ENCODE peak calls at places on chromosomes 6 and 20, in ten cellular contexts. O is heart right ventricle; H is pancreas; W is cardiac muscle cell; Y is CD8-positive, alpha-beta memory T cell; J is body of pancreas; I is effector memory CD4-positive, alpha-beta T cell; L is heart left ventricle; X is PC-9; U is upper lobe of right lung. M is an unnamed sample.

GRCh38 chr6:10721850-10722569 is 860 bp upstream of the TMEM14C start:
- DNase-seq in O (no peak), X (no peak), I (no peak), H (no peak), J (no peak), L (no peak), Y (no peak), U (no peak), W (no peak), M (no peak)

GRCh38 chr6:42781546-42781810 is 374 bp upstream of the BICRAL start:
- DNase-seq in X (no peak), O (no peak), Y (no peak), U (no peak), I (no peak), J (no peak), H (no peak), L (no peak), W (peak; percentile 11), M (no peak)

GRCh38 chr6:130927305-130927704 is 100.1 kb downstream of the SMLR1 start:
- DNase-seq in O (no peak), H (no peak), L (no peak), W (no peak), J (no peak), U (no peak), I (no peak), Y (no peak), X (no peak), M (no peak)

GRCh38 chr20:9508696-9509178 is 5.7 kb upstream of the LAMP5 start:
- DNase-seq in I (no peak), Y (no peak), H (no peak), W (no peak), J (no peak), U (no peak), X (no peak), L (no peak), O (no peak), M (no peak)

GRCh38 chr20:4305091-4305490 is 289.7 kb upstream of the RNF24 start:
- DNase-seq in U (no peak), L (no peak), J (no peak), Y (no peak), I (no peak), X (no peak), H (no peak), O (no peak), W (no peak), M (no peak)

GRCh38 chr6:100468966-100469859 is 4.5 kb upstream of the SIM1 start:
- DNase-seq in J (no peak), L (no peak), O (no peak), X (no peak), I (no peak), H (no peak), W (no peak), U (no peak), Y (no peak), M (no peak)

GRCh38 chr20:17518339-17519052 is 12.7 kb downstream of the BFSP1 start:
- DNase-seq in I (no peak), L (peak; percentile 45), W (no peak), U (no peak), J (no peak), X (no peak), Y (no peak), H (no peak), O (no peak), M (no peak)

GRCh38 chr20:16352751-16353150 is 220.5 kb downstream of the KIF16B start:
- DNase-seq in O (no peak), H (no peak), L (no peak), W (no peak), I (no peak), J (no peak), X (no peak), U (no peak), Y (no peak), M (no peak)

GRCh38 chr6:55913213-55914195 is 38.1 kb upstream of the BMP5 start:
- DNase-seq in U (no peak), W (peak; percentile 8), O (no peak), J (no peak), I (no peak), H (no peak), X (no peak), L (no peak), Y (no peak), M (no peak)

GRCh38 chr6:90139272-90139817 is 157.3 kb downstream of the BACH2 start:
- DNase-seq in L (no peak), H (no peak), J (no peak), O (no peak), W (no peak), X (no peak), I (no peak), Y (no peak), U (no peak), M (no peak)

GRCh38 chr6:141562801-141563763 is 569.6 kb upstream of the GJE1 start:
- DNase-seq in J (peak; percentile 65), X (peak; percentile 46), Y (peak; percentile 63), I (peak; percentile 17), H (peak; percentile 27), W (peak; percentile 80), U (no peak), O (peak; percentile 72), L (peak; percentile 49), M (no peak)

GRCh38 chr6:28673800-28674671 is 148.4 kb downstream of the GPX5 start:
- DNase-seq in W (peak; percentile 51), O (no peak), I (no peak), X (peak; percentile 70), U (no peak), J (peak; percentile 10), H (no peak), L (no peak), Y (no peak), M (no peak)

GRCh38 chr6:42402184-42402583 is 49.5 kb downstream of the TRERF1 start:
- DNase-seq in O (no peak), U (no peak), J (no peak), I (no peak), X (peak; percentile 6), H (no peak), L (no peak), W (no peak), Y (no peak), M (no peak)

DNA sequence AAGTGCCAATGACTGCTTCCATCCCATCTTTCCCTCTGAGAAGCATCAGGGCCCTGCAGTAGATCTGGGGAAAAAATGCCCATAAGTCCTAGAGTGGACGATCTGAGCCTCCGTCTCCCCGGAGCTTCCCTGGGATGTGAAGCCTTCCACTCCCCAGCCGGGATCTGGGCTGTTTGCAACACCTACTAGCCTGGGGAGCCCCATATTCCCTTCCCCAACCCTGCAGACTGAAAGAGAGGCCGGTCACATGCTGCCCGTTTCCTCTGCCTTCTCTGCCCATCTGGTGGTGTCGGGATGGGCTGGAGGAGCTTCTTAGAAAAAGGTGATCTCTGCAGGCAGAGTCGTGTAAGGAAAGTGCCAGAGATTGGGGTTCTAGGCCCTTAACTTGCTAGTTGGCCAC is 1.1 kb downstream of the SNPH start:
- DNase-seq in L (no peak), J (no peak), X (no peak), O (no peak), Y (no peak), H (no peak), U (no peak), I (no peak), W (no peak), M (no peak)
- H3K27ac ChIP-seq in L (no peak overlapping the region), J (no peak overlapping the region), X (no peak overlapping the region), O (no peak overlapping the region), Y (peak overlapping the region; percentile 1), H (no peak overlapping the region), U (no peak overlapping the region), I (no peak overlapping the region), W (no peak overlapping the region), M (no peak overlapping the region)

GRCh38 chr20:40768105-40768504 is 79.1 kb upstream of the MAFB start:
- DNase-seq in L (no peak), U (no peak), Y (no peak), J (no peak), O (no peak), H (no peak), W (no peak), I (no peak), X (no peak), M (peak; percentile 53)
- H3K36me3 ChIP-seq in L (no peaks in the 10 kb centered on the region), U (no peaks in the 10 kb centered on the region), Y (no peaks in the 10 kb centered on the region), J (no peaks in the 10 kb centered on the region), O (no peaks in the 10 kb centered on the region), H (no peaks in the 10 kb centered on the region), W (no peaks in the 10 kb centered on the region), I (no peaks in the 10 kb centered on the region), X (no peaks in the 10 kb centered on the region), M (no peaks in the 10 kb centered on the region)

GRCh38 chr6:134373282-134373922 is 55.5 kb upstream of the SGK1 start:
- DNase-seq in O (peak; percentile 36), Y (no peak), X (no peak), I (no peak), L (peak; percentile 63), U (no peak), J (peak; percentile 68), W (no peak), H (no peak), M (no peak)
- H3K27ac ChIP-seq in O (peak overlapping the region; percentile 47), Y (no peak overlapping the region), X (peak overlapping the region; percentile 14), I (no peak overlapping the region), L (peak overlapping the region; percentile 70), U (peak overlapping the region; percentile 81), J (no peak overlapping the region), W (no peak overlapping the region), H (no peak overlapping the region), M (peak overlapping the region; percentile 35)

GRCh38 chr20:41172296-41173140 is 35.2 kb downstream of the PLCG1 start:
- DNase-seq in W (no peak), X (no peak), I (no peak), U (peak; percentile 68), L (no peak), J (no peak), O (peak; percentile 14), Y (no peak), H (no peak), M (peak; percentile 80)
- H3K36me3 ChIP-seq in W (peaks cover 59% of the 10 kb centered on the region), X (peaks cover 6% of the 10 kb centered on the region), I (peaks cover 88% of the 10 kb centered on the region), U (peaks cover 84% of the 10 kb centered on the region), L (peaks cover 20% of the 10 kb centered on the region), J (peaks cover 2% of the 10 kb centered on the region), O (peaks cover 9% of the 10 kb centered on the region), Y (peaks cover 75% of the 10 kb centered on the region), H (peaks cover 18% of the 10 kb centered on the region), M (peaks cover 94% of the 10 kb centered on the region)

GRCh38 chr6:51289041-51289440 is 470.4 kb downstream of the TFAP2B start:
- DNase-seq in Y (no peak), H (no peak), U (no peak), L (no peak), J (no peak), W (no peak), X (no peak), O (no peak), I (no peak), M (no peak)

DNA sequence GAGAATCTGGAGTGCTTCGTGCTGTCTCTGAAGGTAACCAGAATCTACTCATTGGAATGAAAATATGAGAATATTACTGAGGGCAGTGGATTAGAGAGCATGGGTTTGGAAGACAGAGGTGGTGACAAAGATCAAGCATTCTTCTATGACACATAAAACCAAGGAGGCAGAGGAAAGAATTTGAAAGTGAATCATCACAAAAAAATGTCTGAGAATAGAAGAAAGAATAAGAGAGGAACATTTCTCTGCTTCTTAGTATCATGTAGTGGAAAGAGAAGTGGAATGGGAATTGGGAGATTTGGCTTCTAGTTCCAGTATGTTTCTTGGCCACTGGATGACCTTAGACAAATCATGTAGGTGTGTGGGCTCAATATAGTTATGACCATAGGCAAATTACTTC is 474.0 kb downstream of the TFAP2B start:
- DNase-seq in L (no peak), J (no peak), X (no peak), I (no peak), O (no peak), W (no peak), Y (no peak), H (no peak), U (no peak), M (no peak)
- H3K27ac ChIP-seq in L (no peak overlapping the region), J (no peak overlapping the region), X (no peak overlapping the region), I (no peak overlapping the region), O (no peak overlapping the region), W (no peak overlapping the region), Y (no peak overlapping the region), H (no peak overlapping the region), U (no peak overlapping the region), M (no peak overlapping the region)

M was measured in RWPE2.